ENCODE peak calls at places on chromosomes 6 and 20, in five cellular contexts. One of them, this sample, is unnamed. For H3K9me3, the result is how much of the 10 kb centered on the place peaks cover.

GRCh38 chr6:4210619-4211419 is 75.4 kb upstream of the ECI2 start:
- DNase-seq in lower lobe of right lung: peak
- DNase-seq in neuronal stem cell: peak
- DNase-seq in mammary epithelial cell: peak
- DNase-seq in OCI-LY7: peak
- DNase-seq in this sample: peak

GRCh38 chr6:61809004-61809595 is 476.9 kb downstream of the KHDRBS2 start:
- DNase-seq in lower lobe of right lung: no peak
- DNase-seq in neuronal stem cell: peak
- DNase-seq in mammary epithelial cell: peak
- DNase-seq in OCI-LY7: peak
- DNase-seq in this sample: no peak

GRCh38 chr20:2558581-2559301 is 22.4 kb downstream of the TMC2 start:
- DNase-seq in lower lobe of right lung: no peak
- DNase-seq in neuronal stem cell: no peak
- DNase-seq in mammary epithelial cell: no peak
- DNase-seq in OCI-LY7: no peak
- DNase-seq in this sample: no peak

GRCh38 chr20:14374191-14374590 is 36.8 kb upstream of the FLRT3 start:
- DNase-seq in lower lobe of right lung: no peak
- DNase-seq in neuronal stem cell: peak
- DNase-seq in mammary epithelial cell: no peak
- DNase-seq in OCI-LY7: no peak
- DNase-seq in this sample: no peak

GRCh38 chr6:109693128-109693527 is 2.0 kb downstream of the FIG4 start:
- DNase-seq in lower lobe of right lung: no peak
- DNase-seq in neuronal stem cell: no peak
- DNase-seq in mammary epithelial cell: no peak
- DNase-seq in OCI-LY7: peak
- DNase-seq in this sample: no peak

GRCh38 chr6:29864037-29864795 is 36.6 kb downstream of the HLA-G start:
- DNase-seq in lower lobe of right lung: no peak
- DNase-seq in neuronal stem cell: no peak
- DNase-seq in mammary epithelial cell: no peak
- DNase-seq in OCI-LY7: no peak
- DNase-seq in this sample: no peak

GRCh38 chr6:56490994-56491393 is 151.7 kb downstream of the DST start:
- DNase-seq in lower lobe of right lung: no peak
- DNase-seq in neuronal stem cell: no peak
- DNase-seq in mammary epithelial cell: peak
- DNase-seq in OCI-LY7: no peak
- DNase-seq in this sample: no peak

GRCh38 chr20:47326718-47327137 is 29.8 kb downstream of the ZMYND8 start:
- DNase-seq in lower lobe of right lung: no peak
- DNase-seq in neuronal stem cell: no peak
- DNase-seq in mammary epithelial cell: no peak
- DNase-seq in OCI-LY7: no peak
- DNase-seq in this sample: no peak

GRCh38 chr6:84411060-84411629 is 183.7 kb upstream of the CEP162 start:
- DNase-seq in lower lobe of right lung: no peak
- DNase-seq in neuronal stem cell: no peak
- DNase-seq in mammary epithelial cell: no peak
- DNase-seq in OCI-LY7: no peak
- DNase-seq in this sample: no peak

GRCh38 chr6:21666200-21666671 is 72.7 kb downstream of the SOX4 start:
- DNase-seq in lower lobe of right lung: no peak
- DNase-seq in neuronal stem cell: peak
- DNase-seq in mammary epithelial cell: no peak
- DNase-seq in OCI-LY7: no peak
- DNase-seq in this sample: no peak

GRCh38 chr6:101824551-101825345 is 431.2 kb downstream of the GRIK2 start:
- DNase-seq in lower lobe of right lung: no peak
- DNase-seq in neuronal stem cell: no peak
- DNase-seq in mammary epithelial cell: no peak
- DNase-seq in OCI-LY7: no peak
- DNase-seq in this sample: no peak

GRCh38 chr20:36720510-36720909 is 25.4 kb downstream of the NDRG3 start:
- DNase-seq in lower lobe of right lung: no peak
- DNase-seq in neuronal stem cell: no peak
- DNase-seq in mammary epithelial cell: no peak
- DNase-seq in OCI-LY7: no peak
- DNase-seq in this sample: no peak

GRCh38 chr6:41576667-41577066 is 30.5 kb downstream of the FOXP4 start:
- DNase-seq in lower lobe of right lung: no peak
- DNase-seq in neuronal stem cell: no peak
- DNase-seq in mammary epithelial cell: no peak
- DNase-seq in OCI-LY7: no peak
- DNase-seq in this sample: no peak

GRCh38 chr6:140921366-140922226 is 1211.1 kb upstream of the GJE1 start:
- DNase-seq in lower lobe of right lung: no peak
- DNase-seq in neuronal stem cell: peak
- DNase-seq in mammary epithelial cell: peak
- DNase-seq in OCI-LY7: peak
- DNase-seq in this sample: no peak

GRCh38 chr20:36823126-36823525 is 49.6 kb upstream of the DSN1 start:
- DNase-seq in lower lobe of right lung: no peak
- DNase-seq in neuronal stem cell: no peak
- DNase-seq in mammary epithelial cell: no peak
- DNase-seq in OCI-LY7: no peak
- DNase-seq in this sample: no peak

GRCh38 chr6:35499372-35499771 is 2.5 kb upstream of the TEAD3 start:
- DNase-seq in lower lobe of right lung: no peak
- DNase-seq in neuronal stem cell: no peak
- DNase-seq in mammary epithelial cell: no peak
- DNase-seq in OCI-LY7: no peak
- DNase-seq in this sample: no peak

GRCh38 chr20:14069796-14070195 is 74.5 kb downstream of the MACROD2 start:
- DNase-seq in lower lobe of right lung: no peak
- DNase-seq in neuronal stem cell: no peak
- DNase-seq in mammary epithelial cell: peak
- DNase-seq in OCI-LY7: no peak
- DNase-seq in this sample: no peak

GRCh38 chr6:52537001-52537753 is 39.7 kb downstream of the TRAM2 start:
- DNase-seq in lower lobe of right lung: no peak
- DNase-seq in neuronal stem cell: no peak
- DNase-seq in mammary epithelial cell: peak
- DNase-seq in OCI-LY7: peak
- DNase-seq in this sample: no peak

GRCh38 chr6:32327103-32327502 is 44.6 kb downstream of the TSBP1 start:
- DNase-seq in lower lobe of right lung: no peak
- DNase-seq in neuronal stem cell: no peak
- DNase-seq in mammary epithelial cell: no peak
- DNase-seq in OCI-LY7: peak
- DNase-seq in this sample: no peak

GRCh38 chr6:108106261-108106660 is 31.7 kb upstream of the OSTM1 start:
- DNase-seq in lower lobe of right lung: no peak
- DNase-seq in neuronal stem cell: no peak
- DNase-seq in mammary epithelial cell: no peak
- DNase-seq in OCI-LY7: no peak
- DNase-seq in this sample: no peak

GRCh38 chr6:148342146-148343027 is at the start of gene SASH1:
- DNase-seq in lower lobe of right lung: peak
- DNase-seq in neuronal stem cell: peak
- DNase-seq in mammary epithelial cell: peak
- DNase-seq in OCI-LY7: no peak
- DNase-seq in this sample: peak

GRCh38 chr6:90249044-90249443 is 47.6 kb downstream of the BACH2 start:
- DNase-seq in lower lobe of right lung: no peak
- DNase-seq in neuronal stem cell: no peak
- DNase-seq in mammary epithelial cell: peak
- DNase-seq in OCI-LY7: no peak
- DNase-seq in this sample: no peak

GRCh38 chr20:62010551-62011402 is 54.9 kb downstream of the TAF4 start:
- DNase-seq in lower lobe of right lung: no peak
- DNase-seq in neuronal stem cell: peak
- DNase-seq in mammary epithelial cell: peak
- DNase-seq in OCI-LY7: peak
- DNase-seq in this sample: peak

GRCh38 chr6:90478278-90478677 is 108.6 kb downstream of the MAP3K7 start:
- DNase-seq in lower lobe of right lung: no peak
- DNase-seq in neuronal stem cell: no peak
- DNase-seq in mammary epithelial cell: no peak
- DNase-seq in OCI-LY7: peak
- DNase-seq in this sample: no peak

GRCh38 chr6:29591677-29592076 is 6.8 kb downstream of the OR2H2 start:
- DNase-seq in lower lobe of right lung: no peak
- DNase-seq in neuronal stem cell: no peak
- DNase-seq in mammary epithelial cell: no peak
- DNase-seq in OCI-LY7: no peak
- DNase-seq in this sample: no peak

GRCh38 chr6:31179896-31180295 is 9.4 kb upstream of the POU5F1 start:
- DNase-seq in lower lobe of right lung: no peak
- DNase-seq in neuronal stem cell: no peak
- DNase-seq in mammary epithelial cell: no peak
- DNase-seq in OCI-LY7: no peak
- DNase-seq in this sample: no peak

GRCh38 chr6:130143709-130144108 is 79.0 kb downstream of the SAMD3 start:
- DNase-seq in lower lobe of right lung: no peak
- DNase-seq in neuronal stem cell: no peak
- DNase-seq in mammary epithelial cell: peak
- DNase-seq in OCI-LY7: no peak
- DNase-seq in this sample: no peak

GRCh38 chr20:52993091-52993490 is 20.9 kb downstream of the TSHZ2 start:
- DNase-seq in lower lobe of right lung: no peak
- DNase-seq in neuronal stem cell: no peak
- DNase-seq in mammary epithelial cell: no peak
- DNase-seq in OCI-LY7: no peak
- DNase-seq in this sample: no peak

GRCh38 chr6:82567621-82568020 is 204.0 kb downstream of the TPBG start:
- DNase-seq in lower lobe of right lung: no peak
- DNase-seq in neuronal stem cell: no peak
- DNase-seq in mammary epithelial cell: no peak
- DNase-seq in OCI-LY7: no peak
- DNase-seq in this sample: no peak

GRCh38 chr6:88653936-88654335 is 309.5 kb downstream of the RNGTT start:
- DNase-seq in lower lobe of right lung: no peak
- DNase-seq in neuronal stem cell: no peak
- DNase-seq in mammary epithelial cell: no peak
- DNase-seq in OCI-LY7: no peak
- DNase-seq in this sample: no peak

GRCh38 chr6:3482869-3483268 is 26.0 kb upstream of the SLC22A23 start:
- DNase-seq in lower lobe of right lung: no peak
- DNase-seq in neuronal stem cell: no peak
- DNase-seq in mammary epithelial cell: no peak
- DNase-seq in OCI-LY7: no peak
- DNase-seq in this sample: no peak

GRCh38 chr20:32358632-32358882 is 426 bp downstream of the ASXL1 start:
- DNase-seq in lower lobe of right lung: no peak
- DNase-seq in neuronal stem cell: peak
- DNase-seq in mammary epithelial cell: no peak
- DNase-seq in OCI-LY7: no peak
- DNase-seq in this sample: no peak

GRCh38 chr20:46350201-46350985 is 42.1 kb upstream of the CDH22 start:
- DNase-seq in lower lobe of right lung: no peak
- DNase-seq in neuronal stem cell: peak
- DNase-seq in mammary epithelial cell: peak
- DNase-seq in OCI-LY7: peak
- DNase-seq in this sample: no peak

GRCh38 chr6:101202975-101203374 is 190.5 kb upstream of the GRIK2 start:
- DNase-seq in lower lobe of right lung: no peak
- DNase-seq in neuronal stem cell: no peak
- DNase-seq in mammary epithelial cell: no peak
- DNase-seq in OCI-LY7: no peak
- DNase-seq in this sample: no peak

GRCh38 chr6:156953478-156954146 is 176.4 kb downstream of the ARID1B start:
- DNase-seq in lower lobe of right lung: no peak
- DNase-seq in neuronal stem cell: peak
- DNase-seq in mammary epithelial cell: peak
- DNase-seq in OCI-LY7: peak
- DNase-seq in this sample: peak

GRCh38 chr6:144993870-144994269 is 708.7 kb downstream of the UTRN start:
- DNase-seq in lower lobe of right lung: no peak
- DNase-seq in neuronal stem cell: no peak
- DNase-seq in mammary epithelial cell: no peak
- DNase-seq in OCI-LY7: no peak
- DNase-seq in this sample: no peak

GRCh38 chr6:129699661-129700060 is 10.3 kb downstream of the ARHGAP18 start:
- DNase-seq in lower lobe of right lung: no peak
- DNase-seq in neuronal stem cell: no peak
- DNase-seq in mammary epithelial cell: no peak
- DNase-seq in OCI-LY7: no peak
- DNase-seq in this sample: no peak

GRCh38 chr6:168713013-168713412 is 272.0 kb downstream of the SMOC2 start:
- DNase-seq in lower lobe of right lung: no peak
- DNase-seq in neuronal stem cell: no peak
- DNase-seq in mammary epithelial cell: no peak
- DNase-seq in OCI-LY7: no peak
- DNase-seq in this sample: no peak
- H3K9me3 ChIP-seq in lower lobe of right lung: under half
- H3K9me3 ChIP-seq in neuronal stem cell: under half
- H3K9me3 ChIP-seq in mammary epithelial cell: under half
- H3K9me3 ChIP-seq in OCI-LY7: under half
- H3K9me3 ChIP-seq in this sample: under half

DNA sequence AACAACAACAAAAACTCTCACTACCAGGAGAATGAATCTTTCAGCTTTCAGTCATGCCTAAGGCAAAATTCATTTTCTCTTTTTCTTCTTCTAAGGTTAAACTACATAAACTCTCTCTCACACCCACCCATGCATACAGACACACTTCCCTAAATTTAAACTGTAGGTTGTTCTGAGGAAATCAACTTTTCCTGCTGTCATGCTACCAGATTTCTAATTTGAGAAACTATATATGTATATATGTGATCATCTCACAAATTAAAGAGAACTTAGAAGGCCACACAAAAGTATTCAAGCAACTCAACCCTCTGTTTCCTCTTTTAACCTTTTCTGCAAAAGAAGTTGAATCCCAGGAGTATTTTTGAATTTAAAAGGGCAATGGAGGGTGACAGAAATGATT is 532.5 kb downstream of the KIF16B start:
- DNase-seq in lower lobe of right lung: no peak
- DNase-seq in neuronal stem cell: no peak
- DNase-seq in mammary epithelial cell: no peak
- DNase-seq in OCI-LY7: peak
- DNase-seq in this sample: no peak
- H3K9me3 ChIP-seq in lower lobe of right lung: under half
- H3K9me3 ChIP-seq in neuronal stem cell: under half
- H3K9me3 ChIP-seq in mammary epithelial cell: under half
- H3K9me3 ChIP-seq in OCI-LY7: under half
- H3K9me3 ChIP-seq in this sample: under half

GRCh38 chr6:132207991-132208390 is 193.3 kb downstream of the MOXD1 start:
- DNase-seq in lower lobe of right lung: no peak
- DNase-seq in neuronal stem cell: no peak
- DNase-seq in mammary epithelial cell: no peak
- DNase-seq in OCI-LY7: no peak
- DNase-seq in this sample: no peak
- H3K9me3 ChIP-seq in lower lobe of right lung: under half
- H3K9me3 ChIP-seq in neuronal stem cell: under half
- H3K9me3 ChIP-seq in mammary epithelial cell: under half
- H3K9me3 ChIP-seq in OCI-LY7: under half
- H3K9me3 ChIP-seq in this sample: under half

GRCh38 chr20:49286689-49287551 is 9.1 kb upstream of the ZNFX1 start:
- DNase-seq in lower lobe of right lung: no peak
- DNase-seq in neuronal stem cell: no peak
- DNase-seq in mammary epithelial cell: no peak
- DNase-seq in OCI-LY7: peak
- DNase-seq in this sample: no peak
- H3K9me3 ChIP-seq in lower lobe of right lung: under half
- H3K9me3 ChIP-seq in neuronal stem cell: half or more
- H3K9me3 ChIP-seq in mammary epithelial cell: under half
- H3K9me3 ChIP-seq in OCI-LY7: under half
- H3K9me3 ChIP-seq in this sample: half or more